ENCODE peak calls at places on chromosomes 4 and X, in five cellular contexts. X is tibial nerve, H is IMR-90, N is Peyer's patch, J is sigmoid colon. G is an unnamed sample.

GRCh38 chrX:54294306-54294705 is 63.5 kb downstream of the WNK3 start:
- DNase-seq in X (no peak), J (no peak), H (no peak), N (no peak), G (no peak)

GRCh38 chrX:132612990-132613564 is 124.2 kb upstream of the MBNL3 start:
- DNase-seq in N (peak), H (peak), X (peak), J (no peak), G (no peak)

GRCh38 chr4:182448281-182449151 is 205.3 kb downstream of the TENM3 start:
- DNase-seq in X (peak), J (peak), N (peak), H (peak), G (peak)

GRCh38 chr4:4512282-4512681 is 29.6 kb downstream of the STX18 start:
- DNase-seq in J (no peak), H (no peak), N (no peak), X (no peak), G (no peak)

GRCh38 chrX:71158603-71159002 is 14.0 kb downstream of the NLGN3 start:
- DNase-seq in N (no peak), X (no peak), H (no peak), J (no peak), G (no peak)

GRCh38 chr4:128354205-128354821 is 66.7 kb upstream of the PGRMC2 start:
- DNase-seq in H (peak), J (no peak), N (no peak), X (peak), G (no peak)

GRCh38 chrX:10119399-10119990 is 37.3 kb upstream of the CLCN4 start:
- DNase-seq in X (peak), N (peak), J (peak), H (peak), G (peak)

GRCh38 chrX:74065831-74066390 is 238.1 kb upstream of the ZCCHC13 start:
- DNase-seq in H (no peak), J (no peak), N (no peak), X (no peak), G (no peak)

GRCh38 chrX:78548012-78548411 is 111.1 kb downstream of the RTL3 start:
- DNase-seq in J (no peak), N (no peak), H (peak), X (no peak), G (no peak)

GRCh38 chrX:11998944-11999343 is 139.3 kb upstream of the FRMPD4 start:
- DNase-seq in X (no peak), J (no peak), N (no peak), H (no peak), G (no peak)

GRCh38 chr4:97144199-97144598 is 999.1 kb downstream of the STPG2 start:
- DNase-seq in J (no peak), H (no peak), X (no peak), N (no peak), G (no peak)

GRCh38 chr4:29539226-29539625 is 1180.9 kb upstream of the PCDH7 start:
- DNase-seq in H (peak), J (no peak), N (no peak), X (no peak), G (no peak)

GRCh38 chrX:74437530-74437929 is 16.2 kb downstream of the SLC16A2 start:
- DNase-seq in N (no peak), J (no peak), H (no peak), X (no peak), G (no peak)

GRCh38 chr4:44738615-44739014 is 12.3 kb upstream of the GNPDA2 start:
- DNase-seq in X (no peak), N (no peak), H (no peak), J (no peak), G (no peak)
- TF ChIP-seq CTCF in X (no peak), N (no peak), H (peak), J (no peak), G (no peak)

DNA sequence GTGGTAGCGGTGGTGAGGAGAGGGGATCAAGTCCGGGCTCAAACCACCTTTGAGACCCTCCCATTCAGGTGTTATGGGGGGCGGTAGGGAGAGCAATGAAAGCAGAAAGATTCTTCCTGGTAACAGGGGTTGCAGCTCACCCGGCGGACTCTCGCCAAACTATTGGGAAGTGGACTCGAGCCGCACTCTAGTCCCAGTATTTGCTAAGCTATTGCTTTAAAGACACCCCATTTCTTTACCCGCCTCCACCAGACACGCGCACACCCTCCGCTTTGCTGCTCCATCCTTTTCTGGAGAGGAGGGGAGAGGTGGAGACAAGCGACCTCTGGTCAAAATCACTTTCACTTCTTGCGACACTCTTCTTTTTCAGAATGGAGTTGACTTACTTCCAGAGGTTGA is 625 bp upstream of the GABRA4 start:
- DNase-seq in X (no peak), N (no peak), J (no peak), H (peak), G (no peak)
- H3K4me3 ChIP-seq in X (peak), N (peak), J (peak), H (peak), G (peak)

GRCh38 chr4:23388259-23388658 is 501.6 kb downstream of the PPARGC1A start:
- DNase-seq in X (no peak), J (no peak), H (no peak), N (no peak), G (no peak)

GRCh38 chr4:23388699-23389395 is 501.0 kb downstream of the PPARGC1A start:
- DNase-seq in X (no peak), N (no peak), J (no peak), H (no peak), G (no peak)

GRCh38 chr4:23382880-23383279 is 507.0 kb downstream of the PPARGC1A start:
- DNase-seq in X (no peak), H (peak), N (no peak), J (no peak), G (no peak)

DNA sequence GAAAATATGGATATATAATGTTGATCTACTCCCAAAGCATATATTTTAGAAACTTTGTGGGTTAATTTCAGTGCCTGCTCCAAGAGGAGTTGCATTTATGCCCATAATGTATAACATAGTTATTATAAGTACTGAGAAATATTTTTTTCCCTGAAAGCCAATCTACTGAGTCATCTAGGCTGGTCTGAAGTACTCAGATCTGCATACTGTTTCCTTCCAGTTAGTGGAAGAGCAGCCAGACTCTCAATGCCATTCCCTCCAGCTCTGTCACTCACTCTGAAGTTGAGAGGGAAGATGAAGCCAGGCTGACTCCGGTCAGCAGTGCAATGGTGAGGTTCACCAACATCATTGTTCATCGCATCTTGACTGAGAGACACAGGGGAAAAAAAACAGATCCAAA is 505.1 kb downstream of the PPARGC1A start:
- DNase-seq in H (peak), X (no peak), J (no peak), N (no peak), G (no peak)
- TF ChIP-seq POLR2A in H (no peak), X (no peak), J (no peak), N (no peak), G (no peak)

GRCh38 chr4:106816501-106816900 is 219.6 kb downstream of the DKK2 start:
- DNase-seq in N (no peak), H (peak), J (no peak), X (no peak), G (no peak)

GRCh38 chr4:106818764-106819163 is 217.3 kb downstream of the DKK2 start:
- DNase-seq in X (no peak), J (no peak), H (no peak), N (no peak), G (no peak)
- TF ChIP-seq CTCF in X (no peak), J (no peak), H (peak), N (no peak), G (no peak)

GRCh38 chrX:85501349-85501748 is 121.9 kb upstream of the POF1B start:
- DNase-seq in J (no peak), H (no peak), N (no peak), X (no peak), G (no peak)

GRCh38 chrX:85506871-85507270 is 127.4 kb upstream of the POF1B start:
- DNase-seq in X (no peak), J (no peak), H (no peak), N (no peak), G (no peak)

GRCh38 chrX:85505801-85506200 is 126.3 kb upstream of the POF1B start:
- DNase-seq in X (no peak), N (no peak), H (no peak), J (no peak), G (no peak)

GRCh38 chrX:85504381-85504780 is 124.9 kb upstream of the POF1B start:
- DNase-seq in X (no peak), N (no peak), J (no peak), H (no peak), G (no peak)

DNA sequence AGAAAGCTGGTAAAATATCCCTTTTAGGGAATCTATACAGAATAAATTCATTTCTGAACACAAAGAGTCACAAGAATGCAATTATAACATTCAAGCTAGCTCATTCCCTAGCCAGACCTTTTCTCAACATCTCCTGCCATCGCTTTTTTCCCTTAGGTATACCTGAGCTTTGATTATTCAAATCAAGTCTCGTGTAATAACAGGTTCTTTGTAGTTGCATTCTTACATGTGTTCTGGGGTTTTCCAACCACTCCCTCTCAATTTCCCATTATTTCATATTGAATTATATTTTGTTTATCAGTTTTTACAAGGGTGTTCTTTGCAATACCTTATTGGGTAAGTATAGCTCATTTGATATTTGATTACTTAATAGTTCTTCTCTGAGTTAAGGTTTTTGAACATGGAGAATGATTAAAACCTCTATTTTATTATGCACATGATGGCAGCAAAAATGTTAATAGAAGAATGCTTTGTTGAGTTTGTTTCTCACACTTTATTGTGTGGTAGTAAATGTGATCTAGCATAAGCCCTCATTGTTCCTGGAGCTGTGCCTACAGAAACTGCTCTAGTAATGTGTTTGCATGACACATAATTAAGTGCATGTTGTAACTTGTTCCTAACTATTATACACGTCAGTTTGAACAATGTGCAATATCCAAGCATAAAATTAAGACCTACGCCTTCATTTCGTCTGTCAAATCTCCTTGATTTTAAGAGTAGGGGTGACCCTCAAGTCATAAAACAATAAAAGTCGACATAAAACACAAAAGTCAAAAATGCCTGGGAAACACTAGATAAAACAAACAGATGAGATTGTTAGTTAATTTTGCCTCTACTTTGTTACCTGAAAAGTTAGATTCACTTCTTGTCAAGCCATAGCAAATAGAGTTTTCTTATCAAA is 124.0 kb upstream of the POF1B start:
- DNase-seq in N (no peak), X (no peak), J (no peak), H (no peak), G (peak)
- H3K4me3 ChIP-seq in N (no peak), X (no peak), J (no peak), H (no peak), G (no peak)

GRCh38 chrX:154459843-154460242 is 1.8 kb downstream of the PLXNA3 start:
- DNase-seq in N (no peak), J (no peak), H (no peak), X (no peak), G (no peak)

GRCh38 chrX:154458954-154459829 is 1.1 kb downstream of the PLXNA3 start:
- DNase-seq in J (no peak), X (no peak), H (no peak), N (peak), G (no peak)

GRCh38 chrX:154457491-154458115 is 478 bp upstream of the PLXNA3 start:
- DNase-seq in H (no peak), X (no peak), N (peak), J (no peak), G (no peak)

GRCh38 chrX:154460326-154460725 is 2.2 kb downstream of the PLXNA3 start:
- DNase-seq in N (no peak), J (no peak), X (no peak), H (no peak), G (no peak)

GRCh38 chrX:154458116-154458953 is at the start of gene PLXNA3:
- DNase-seq in N (peak), H (no peak), X (no peak), J (no peak), G (no peak)
- TF ChIP-seq POLR2A in N (peak), H (peak), X (peak), J (no peak), G (no peak)

GRCh38 chr4:120691536-120691935 is 231.0 kb downstream of the PRDM5 start:
- DNase-seq in H (peak), N (no peak), X (no peak), J (no peak), G (no peak)
- TF ChIP-seq CTCF in H (no peak), N (no peak), X (no peak), J (no peak), G (no peak)

DNA sequence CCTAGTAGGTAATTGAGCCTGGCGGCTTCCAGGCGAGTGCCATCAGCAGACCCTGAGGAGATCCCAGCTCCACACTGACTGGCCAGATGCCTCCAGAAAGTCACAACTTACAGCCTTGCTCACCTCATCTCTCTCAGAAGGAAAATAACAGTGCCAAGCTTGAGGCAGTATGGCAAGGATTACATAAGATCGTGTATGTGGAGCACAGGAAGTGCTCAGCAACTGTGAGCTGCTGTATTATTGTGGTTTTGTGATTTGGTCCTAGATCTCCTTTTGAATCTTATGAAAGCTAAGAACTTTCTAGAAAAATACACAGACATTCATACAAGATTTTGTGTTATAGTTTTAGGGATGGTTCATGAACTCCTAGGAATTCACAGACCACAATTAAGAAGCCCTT is 13.9 kb downstream of the RASL11B start:
- DNase-seq in N (no peak), J (no peak), X (no peak), H (no peak), G (no peak)
- H3K4me3 ChIP-seq in N (no peak), J (no peak), X (no peak), H (no peak), G (no peak)

GRCh38 chrX:107629533-107629909 is 1.2 kb downstream of the PRPS1 start:
- DNase-seq in X (peak), H (peak), N (no peak), J (no peak), G (no peak)

GRCh38 chrX:107626916-107627315 is 1.4 kb upstream of the PRPS1 start:
- DNase-seq in J (no peak), H (no peak), N (no peak), X (no peak), G (no peak)

GRCh38 chrX:107626481-107626880 is 1.8 kb upstream of the PRPS1 start:
- DNase-seq in H (no peak), X (no peak), N (no peak), J (no peak), G (no peak)

GRCh38 chrX:107628662-107629532 is 587 bp downstream of the PRPS1 start:
- DNase-seq in N (peak), H (peak), X (peak), J (no peak), G (peak)

GRCh38 chrX:107627792-107628661 is at the start of gene PRPS1:
- DNase-seq in J (peak), H (peak), N (peak), X (peak), G (peak)
- TF ChIP-seq POLR2A in J (peak), H (peak), N (no peak), X (peak), G (no peak)

G was measured in lower leg skin.